ENCODE peak calls at places on chromosomes 12 and 14, in five cellular contexts. L, Z, G, Q and V are unnamed samples. For H3K4me1, the result is how much of the 10 kb centered on the place peaks cover.

GRCh38 chr14:33127531-33127930 is 188.9 kb downstream of the NPAS3 start:
- DNase-seq in Q (no peak), L (no peak), Z (no peak), G (no peak), V (peak)

GRCh38 chr12:88418856-88419497 is 161.3 kb downstream of the KITLG start:
- DNase-seq in Q (no peak), G (no peak), Z (no peak), L (no peak), V (no peak)

GRCh38 chr12:115423546-115423987 is 739.6 kb upstream of the TBX3 start:
- DNase-seq in Q (no peak), L (no peak), G (no peak), Z (no peak), V (no peak)

GRCh38 chr14:89965839-89966238 is 10.1 kb downstream of the TDP1 start:
- DNase-seq in Z (no peak), G (no peak), L (no peak), Q (no peak), V (no peak)

GRCh38 chr12:13171921-13172859 is 24.3 kb upstream of the EMP1 start:
- DNase-seq in Z (peak), L (no peak), G (peak), Q (no peak), V (peak)

GRCh38 chr12:19710811-19711793 is 271.8 kb downstream of the AEBP2 start:
- DNase-seq in Z (peak), G (no peak), Q (no peak), L (no peak), V (no peak)

GRCh38 chr12:63151061-63151897 is at the start of gene AVPR1A:
- DNase-seq in L (no peak), Q (no peak), Z (no peak), G (peak), V (no peak)

GRCh38 chr12:132115500-132115899 is 28.6 kb downstream of the DDX51 start:
- DNase-seq in Q (no peak), L (no peak), G (no peak), Z (no peak), V (no peak)

GRCh38 chr12:80087486-80088213 is 11.7 kb upstream of the OTOGL start:
- DNase-seq in Q (no peak), G (no peak), L (no peak), Z (no peak), V (no peak)

GRCh38 chr14:20970983-20971704 is 15.9 kb downstream of the RNASE2 start:
- DNase-seq in G (peak), L (peak), Z (peak), Q (peak), V (peak)

GRCh38 chr12:113844495-113845175 is 121.5 kb downstream of the RBM19 start:
- DNase-seq in Z (no peak), G (no peak), Q (no peak), L (no peak), V (no peak)

GRCh38 chr12:115355301-115355700 is 671.3 kb upstream of the TBX3 start:
- DNase-seq in G (no peak), L (no peak), Z (no peak), Q (no peak), V (no peak)

GRCh38 chr12:49456280-49456679 is 82.5 kb upstream of the KCNH3 start:
- DNase-seq in Q (no peak), G (no peak), Z (no peak), L (no peak), V (no peak)

GRCh38 chr12:72540811-72541210 is 268.6 kb downstream of the TRHDE start:
- DNase-seq in G (no peak), L (no peak), Q (no peak), Z (no peak), V (no peak)

GRCh38 chr14:64830961-64831360 is 48.7 kb downstream of the SPTB start:
- DNase-seq in L (no peak), Z (no peak), G (no peak), Q (no peak), V (no peak)

GRCh38 chr12:121390856-121391255 is 9.1 kb upstream of the RNF34 start:
- DNase-seq in G (no peak), Q (no peak), L (no peak), Z (no peak), V (peak)

GRCh38 chr14:36618641-36619040 is 36.2 kb upstream of the NKX2-8 start:
- DNase-seq in Q (no peak), L (no peak), Z (no peak), G (no peak), V (no peak)

GRCh38 chr12:3326850-3327780 is 163.9 kb upstream of the PRMT8 start:
- DNase-seq in Z (no peak), L (no peak), Q (no peak), G (no peak), V (no peak)

GRCh38 chr12:54419088-54419887 is at the start of gene ITGA5:
- DNase-seq in L (peak), Z (peak), Q (peak), G (no peak), V (peak)

GRCh38 chr12:30985814-30986452 is 59.4 kb downstream of the TSPAN11 start:
- DNase-seq in G (peak), Q (peak), L (peak), Z (no peak), V (no peak)

GRCh38 chr14:87131879-87132278 is 861.1 kb downstream of the GALC start:
- DNase-seq in Z (no peak), G (no peak), L (no peak), Q (no peak), V (peak)

GRCh38 chr14:65080954-65081747 is 21.2 kb downstream of the MAX start:
- DNase-seq in Z (no peak), G (peak), L (no peak), Q (no peak), V (no peak)

GRCh38 chr14:53055003-53055402 is 98.1 kb downstream of the DDHD1 start:
- DNase-seq in Q (peak), L (no peak), Z (no peak), G (no peak), V (peak)

GRCh38 chr12:125262866-125263265 is 197.6 kb downstream of the AACS start:
- DNase-seq in L (no peak), Z (no peak), Q (no peak), G (no peak), V (no peak)

GRCh38 chr12:121713257-121714155 is 954 bp downstream of the TMEM120B start:
- DNase-seq in Q (no peak), G (peak), Z (peak), L (no peak), V (no peak)

GRCh38 chr12:55718020-55718419 is 2.2 kb upstream of the RDH5 start:
- DNase-seq in G (no peak), L (no peak), Q (no peak), Z (no peak), V (no peak)

GRCh38 chr12:117596968-117597367 is 235.5 kb upstream of the NOS1 start:
- DNase-seq in Z (no peak), L (no peak), Q (no peak), G (no peak), V (no peak)

GRCh38 chr12:85041395-85041794 is 5.2 kb downstream of the LRRIQ1 start:
- DNase-seq in G (no peak), Q (no peak), Z (no peak), L (no peak), V (no peak)

GRCh38 chr12:92561543-92561899 is 141.3 kb upstream of the PLEKHG7 start:
- DNase-seq in Z (peak), Q (no peak), G (no peak), L (peak), V (no peak)

GRCh38 chr12:503111-503761 is 43.5 kb downstream of the B4GALNT3 start:
- DNase-seq in Q (peak), G (peak), L (peak), Z (no peak), V (peak)

GRCh38 chr12:130212384-130212783 is 50.1 kb downstream of the FZD10 start:
- DNase-seq in Z (no peak), L (no peak), G (no peak), Q (no peak), V (no peak)

GRCh38 chr14:59075503-59075902 is 113.0 kb upstream of the DAAM1 start:
- DNase-seq in Z (no peak), Q (no peak), L (no peak), G (no peak), V (no peak)

GRCh38 chr12:27964123-27964522 is 8.4 kb downstream of the PTHLH start:
- DNase-seq in L (no peak), Z (no peak), Q (no peak), G (no peak), V (no peak)

GRCh38 chr12:14554281-14555008 is 13.2 kb downstream of the PLBD1 start:
- DNase-seq in Q (peak), Z (peak), L (peak), G (peak), V (peak)

GRCh38 chr12:111446631-111447570 is 41.2 kb downstream of the SH2B3 start:
- DNase-seq in Z (no peak), Q (no peak), L (peak), G (no peak), V (no peak)
- H3K4me1 ChIP-seq in Z (under half), Q (under half), L (half or more), G (under half), V (under half)

DNA sequence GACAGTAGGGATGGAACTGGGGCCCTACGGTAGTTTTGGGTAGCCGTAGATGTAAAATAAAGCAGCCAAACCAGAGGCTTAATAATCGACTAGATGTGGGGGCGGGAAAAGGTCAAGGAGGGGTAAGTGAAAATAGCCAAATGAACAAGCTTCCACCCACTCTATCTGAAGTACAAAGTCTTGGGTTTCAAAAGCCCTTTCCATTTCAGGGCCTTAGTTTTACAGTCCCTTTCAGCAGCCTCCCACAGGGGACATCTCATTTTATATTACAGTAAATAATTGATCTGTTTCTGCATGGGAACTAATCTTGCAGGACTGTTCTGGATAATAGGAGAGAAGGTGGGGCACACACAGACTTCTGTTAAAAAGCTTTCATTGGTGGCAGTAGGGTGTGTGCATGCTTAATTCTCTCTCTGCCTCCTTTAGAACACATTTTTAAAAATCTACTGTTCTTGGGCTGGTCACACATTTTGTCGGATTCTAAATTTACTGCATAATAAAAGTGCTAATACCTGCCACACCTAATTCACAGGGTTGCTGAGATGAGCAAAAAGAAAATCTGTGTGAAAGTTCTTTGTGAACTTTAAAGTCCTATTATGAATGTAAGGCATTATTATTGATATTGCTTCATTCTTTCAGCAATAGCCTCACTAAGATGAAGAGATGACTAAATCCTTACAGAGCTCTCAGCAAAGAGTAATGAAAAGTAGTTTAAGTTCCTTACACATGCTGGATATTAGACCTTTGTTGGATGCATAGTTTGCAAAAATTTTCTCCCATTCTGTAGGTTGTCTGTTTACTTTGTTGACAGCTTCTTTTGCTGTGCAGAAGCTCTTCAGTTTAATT is 104.6 kb downstream of the ITPR2 start:
- DNase-seq in L (no peak), Q (no peak), G (no peak), Z (no peak), V (no peak)
- H3K4me1 ChIP-seq in L (under half), Q (under half), G (under half), Z (under half), V (under half)

GRCh38 chr14:91231446-91231845 is 13.1 kb downstream of the GPR68 start:
- DNase-seq in L (no peak), Z (no peak), G (no peak), Q (no peak), V (no peak)
- H3K4me1 ChIP-seq in L (under half), Z (under half), G (under half), Q (under half), V (under half)

GRCh38 chr14:95141684-95142083 is 15.6 kb downstream of the DICER1 start:
- DNase-seq in Q (no peak), L (no peak), G (no peak), Z (no peak), V (no peak)
- H3K4me1 ChIP-seq in Q (under half), L (half or more), G (under half), Z (under half), V (under half)

DNA sequence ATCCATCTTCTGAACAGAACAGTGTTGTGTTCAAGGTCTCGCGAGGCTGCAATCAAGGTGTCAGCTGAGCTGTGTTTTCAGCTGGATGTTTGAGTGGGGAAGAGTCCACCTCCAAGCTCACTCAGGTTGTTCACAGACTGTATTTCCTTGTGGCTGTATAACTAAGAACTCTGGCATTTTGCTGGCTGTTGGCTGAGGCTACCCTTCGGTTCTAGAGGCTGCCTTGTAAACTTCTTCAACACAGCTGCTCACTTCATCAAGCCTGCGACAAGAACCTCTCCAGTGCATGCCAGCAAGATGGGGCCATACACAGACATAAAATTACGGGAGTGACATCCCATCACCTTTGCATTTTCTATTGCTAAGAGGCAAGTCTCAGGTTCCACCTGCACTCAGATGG is 12.7 kb downstream of the FOS start:
- DNase-seq in L (no peak), G (no peak), Q (no peak), Z (peak), V (no peak)
- H3K4me1 ChIP-seq in L (under half), G (under half), Q (under half), Z (under half), V (under half)

GRCh38 chr14:95490727-95491451 is 25.6 kb downstream of the SYNE3 start:
- DNase-seq in L (no peak), Q (peak), Z (no peak), G (peak), V (peak)

GRCh38 chr14:95493976-95494375 is 22.5 kb downstream of the SYNE3 start:
- DNase-seq in Q (no peak), L (no peak), Z (no peak), G (peak), V (no peak)

GRCh38 chr14:95490127-95490526 is 26.3 kb downstream of the SYNE3 start:
- DNase-seq in G (no peak), Q (no peak), Z (no peak), L (no peak), V (no peak)

GRCh38 chr14:95493503-95493902 is 22.9 kb downstream of the SYNE3 start:
- DNase-seq in Q (no peak), L (no peak), Z (no peak), G (peak), V (no peak)

GRCh38 chr14:95491936-95492608 is 24.4 kb downstream of the SYNE3 start:
- DNase-seq in Q (no peak), Z (no peak), L (no peak), G (no peak), V (no peak)
- H3K4me1 ChIP-seq in Q (under half), Z (under half), L (half or more), G (under half), V (under half)

GRCh38 chr14:68546839-68547238 is 246.0 kb downstream of the ZFP36L1 start:
- DNase-seq in Z (no peak), L (no peak), Q (no peak), G (no peak), V (peak)

GRCh38 chr14:68548194-68549056 is 244.4 kb downstream of the ZFP36L1 start:
- DNase-seq in L (peak), G (no peak), Q (peak), Z (peak), V (peak)

GRCh38 chr14:68549966-68550705 is 242.7 kb downstream of the ZFP36L1 start:
- DNase-seq in Q (no peak), Z (no peak), G (no peak), L (no peak), V (no peak)

GRCh38 chr14:68549057-68549421 is 243.8 kb downstream of the ZFP36L1 start:
- DNase-seq in G (no peak), Q (peak), Z (no peak), L (no peak), V (peak)

GRCh38 chr14:68547305-68548193 is 245.3 kb downstream of the ZFP36L1 start:
- DNase-seq in L (peak), Q (peak), G (no peak), Z (peak), V (peak)
- H3K4me1 ChIP-seq in L (half or more), Q (half or more), G (under half), Z (half or more), V (half or more)

DNA sequence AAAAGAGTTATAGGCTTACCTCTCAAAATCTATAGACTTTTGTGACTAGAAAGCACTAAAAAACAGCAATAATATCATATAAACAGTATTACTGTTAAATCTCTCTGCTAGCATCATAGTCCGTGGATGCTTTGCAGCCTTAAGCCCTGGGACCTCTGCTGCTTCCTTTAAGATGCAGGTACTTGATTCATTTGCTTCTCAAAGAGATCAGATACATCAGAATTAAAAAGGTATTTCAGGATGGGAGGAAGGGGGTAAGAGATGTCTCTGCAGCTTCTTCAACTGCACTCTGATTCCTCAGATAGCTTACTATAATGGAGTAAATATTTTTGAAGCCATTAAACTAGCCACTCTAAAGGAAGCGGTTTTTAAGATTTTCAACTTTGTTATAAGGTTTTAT is 49.3 kb downstream of the PAPLN start:
- DNase-seq in G (no peak), Q (no peak), L (no peak), Z (no peak), V (no peak)
- H3K4me1 ChIP-seq in G (under half), Q (under half), L (under half), Z (under half), V (under half)

GRCh38 chr14:99821519-99822165 is 28.4 kb downstream of the EML1 start:
- DNase-seq in Z (no peak), G (no peak), Q (no peak), L (no peak), V (peak)

GRCh38 chr14:99822166-99822527 is 28.9 kb downstream of the EML1 start:
- DNase-seq in L (no peak), G (no peak), Q (no peak), Z (no peak), V (no peak)

GRCh38 chr14:99819514-99819913 is 26.3 kb downstream of the EML1 start:
- DNase-seq in L (no peak), Q (no peak), G (no peak), Z (no peak), V (no peak)

GRCh38 chr14:99822800-99823455 is 29.7 kb downstream of the EML1 start:
- DNase-seq in G (no peak), Z (no peak), Q (no peak), L (no peak), V (no peak)

DNA sequence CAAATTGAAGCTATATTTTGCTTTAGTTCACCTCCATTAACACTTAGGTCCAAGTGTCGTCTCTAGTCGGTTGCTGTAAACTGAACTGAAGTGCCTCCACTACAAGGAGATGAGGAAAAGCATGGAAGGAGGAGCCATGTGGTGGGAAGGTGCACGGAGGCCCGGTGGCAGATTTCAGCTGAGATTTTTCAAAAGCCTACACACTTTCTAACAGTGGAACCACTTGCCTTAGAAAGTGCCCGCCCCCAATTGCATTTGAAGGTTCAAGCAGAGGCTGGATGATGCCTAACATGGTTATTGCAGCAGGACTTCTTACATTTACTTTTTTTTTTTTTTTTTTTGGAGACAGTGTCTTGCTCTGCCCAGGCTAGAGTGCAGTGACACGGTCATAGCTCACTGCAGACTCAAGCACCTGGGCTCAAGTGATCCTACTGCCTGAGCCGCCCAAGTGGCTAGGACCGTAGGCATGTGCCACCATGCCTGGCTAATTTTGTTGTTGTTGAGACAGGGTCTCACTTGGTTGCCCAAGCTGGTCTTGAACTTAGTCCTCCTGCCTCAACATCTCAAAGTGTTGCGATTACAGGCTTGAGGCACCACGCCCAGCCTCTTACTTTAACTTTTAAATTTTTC is 27.6 kb downstream of the EML1 start:
- DNase-seq in G (no peak), L (no peak), Z (no peak), Q (no peak), V (no peak)
- H3K4me1 ChIP-seq in G (under half), L (under half), Z (under half), Q (under half), V (under half)

GRCh38 chr12:46223047-46223446 is 45.8 kb downstream of the SLC38A1 start:
- DNase-seq in L (no peak), Z (no peak), Q (no peak), G (no peak), V (no peak)

GRCh38 chr12:46219892-46220655 is 48.8 kb downstream of the SLC38A1 start:
- DNase-seq in Z (no peak), G (no peak), L (no peak), Q (peak), V (peak)

GRCh38 chr12:46222642-46223041 is 46.2 kb downstream of the SLC38A1 start:
- DNase-seq in L (no peak), Q (no peak), Z (no peak), G (no peak), V (no peak)

GRCh38 chr12:46219147-46219891 is 49.5 kb downstream of the SLC38A1 start:
- DNase-seq in Q (no peak), L (no peak), G (no peak), Z (no peak), V (no peak)

GRCh38 chr12:46221255-46222128 is 47.4 kb downstream of the SLC38A1 start:
- DNase-seq in Q (no peak), Z (no peak), G (no peak), L (no peak), V (no peak)
- H3K4me1 ChIP-seq in Q (under half), Z (under half), G (under half), L (half or more), V (half or more)